ENCODE peak calls at places on chromosomes 1 and 21, in four cellular contexts. N is A549, G is K562, Q is HepG2. U is an unnamed sample.

GRCh38 chr1:244989813-244990212 is 125.5 kb upstream of the HNRNPU start:
- DNase-seq in N (peak; percentile 37), G (no peak), Q (no peak), U (peak; percentile 35)

GRCh38 chr1:109904105-109904817 is 6.4 kb upstream of the CSF1 start:
- DNase-seq in N (no peak), G (no peak), Q (peak; percentile 31), U (no peak)

GRCh38 chr21:45998871-45999580 is 17.5 kb downstream of the COL6A1 start:
- DNase-seq in N (no peak), G (no peak), Q (no peak), U (no peak)

GRCh38 chr1:150234647-150235435 is 1.1 kb downstream of the ANP32E start:
- DNase-seq in N (peak; percentile 79), G (peak; percentile 86), Q (peak; percentile 51), U (no peak)

GRCh38 chr1:151537112-151537511 is 3.0 kb upstream of the TUFT1 start:
- DNase-seq in N (peak; percentile 90), G (no peak), Q (no peak), U (no peak)

GRCh38 chr1:240122639-240123604 is 31.2 kb downstream of the FMN2 start:
- DNase-seq in N (no peak), G (no peak), Q (peak; percentile 1), U (no peak)

GRCh38 chr1:210817385-210818275 is 316.3 kb downstream of the KCNH1 start:
- DNase-seq in N (no peak), G (no peak), Q (no peak), U (no peak)

GRCh38 chr1:232033285-232033684 is 406.7 kb downstream of the DISC1 start:
- DNase-seq in N (no peak), G (no peak), Q (no peak), U (no peak)

GRCh38 chr1:228363686-228364067 is 43.0 kb downstream of the TRIM11 start:
- DNase-seq in N (no peak), G (no peak), Q (no peak), U (no peak)

GRCh38 chr1:54791880-54792522 is 9.1 kb downstream of the TTC22 start:
- DNase-seq in N (peak; percentile 55), G (peak; percentile 82), Q (peak; percentile 65), U (peak; percentile 20)

GRCh38 chr1:192984058-192984457 is 75.1 kb downstream of the UCHL5 start:
- DNase-seq in N (no peak), G (no peak), Q (no peak), U (no peak)

GRCh38 chr1:168112673-168113305 is 23.9 kb downstream of the GPR161 start:
- DNase-seq in N (peak; percentile 39), G (no peak), Q (no peak), U (peak; percentile 73)

GRCh38 chr1:2269922-2270259 is 41.8 kb downstream of the SKI start:
- DNase-seq in N (no peak), G (no peak), Q (no peak), U (no peak)

GRCh38 chr1:169024800-169025253 is 81.7 kb upstream of the ATP1B1 start:
- DNase-seq in N (no peak), G (no peak), Q (no peak), U (no peak)

GRCh38 chr1:229132706-229133105 is 138.2 kb upstream of the RAB4A start:
- DNase-seq in N (no peak), G (no peak), Q (no peak), U (no peak)

DNA sequence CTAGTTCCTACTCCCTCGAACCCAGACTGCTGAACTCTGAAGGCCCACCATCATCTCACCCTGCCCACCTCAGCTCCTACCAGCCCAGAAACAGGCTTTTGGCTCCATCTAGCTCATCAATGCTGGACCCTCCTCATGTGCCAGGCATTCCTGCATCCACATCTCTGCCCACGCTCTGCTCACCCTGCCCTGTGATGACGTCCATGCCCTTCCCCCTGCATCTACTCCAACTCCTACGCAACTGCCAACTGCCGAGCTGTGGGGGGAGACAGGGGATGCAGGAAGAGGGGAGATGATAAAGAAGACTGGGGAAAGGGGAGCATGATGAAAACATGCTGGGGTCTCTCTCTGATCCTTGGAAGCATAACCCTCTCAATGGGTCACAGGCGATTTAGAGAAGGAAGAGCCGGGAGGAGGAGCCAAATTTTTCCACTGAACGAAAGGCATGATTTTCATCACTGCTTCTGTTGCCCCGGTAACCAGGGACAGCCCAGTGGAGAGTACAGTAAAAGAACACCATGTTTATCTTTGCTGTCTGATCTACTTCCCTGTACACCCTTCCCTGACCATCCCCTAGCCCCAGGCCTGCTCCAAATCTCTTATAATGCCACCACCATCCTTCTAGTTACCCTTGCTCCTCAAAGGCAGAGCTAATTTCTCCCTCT is 44.3 kb downstream of the CD34 start:
- DNase-seq in N (peak; percentile 25), G (no peak), Q (no peak), U (no peak)
- TF ChIP-seq MAX in N (no peak), G (no peak), Q (no peak), U (no peak)

DNA sequence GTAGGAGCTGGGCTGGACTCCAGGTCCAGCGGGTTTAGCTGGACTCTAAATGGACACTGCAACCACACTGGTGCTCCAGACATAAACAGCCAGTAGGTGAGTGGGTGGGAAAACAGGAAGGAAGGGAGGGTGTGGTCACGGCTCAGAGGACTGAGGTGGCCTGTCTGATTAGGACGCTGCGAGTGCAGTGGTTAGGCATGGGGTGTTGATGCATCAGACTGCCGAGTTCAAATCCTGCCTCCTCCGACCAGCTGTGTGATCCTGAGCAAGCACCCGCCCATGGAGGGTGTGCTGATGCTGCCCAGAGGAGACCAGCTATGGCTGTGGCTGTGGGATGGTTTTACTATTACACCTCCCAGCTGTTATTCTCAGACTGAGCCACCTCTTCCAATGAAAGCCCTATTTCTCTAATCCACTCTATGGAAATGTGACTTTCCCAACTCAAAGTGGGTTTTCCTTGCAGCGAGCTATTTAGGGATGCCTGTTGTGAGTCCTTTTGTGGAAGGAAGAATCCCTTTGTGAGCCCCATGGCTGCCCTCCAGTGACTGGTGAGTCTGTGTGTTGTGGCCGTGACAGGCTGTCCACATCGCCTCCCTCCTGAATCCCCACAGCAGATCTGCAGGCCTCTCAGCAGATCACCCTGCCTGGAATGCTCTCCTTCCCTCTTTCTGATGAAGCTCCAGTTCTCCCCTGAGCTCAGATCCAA is 56.6 kb upstream of the EDN2 start:
- DNase-seq in N (no peak), G (peak; percentile 77), Q (no peak), U (no peak)
- TF ChIP-seq JUN in N (no peak), G (no peak), Q (no peak), U (no peak)

GRCh38 chr1:24020470-24020869 is 40.3 kb upstream of the SRSF10 start:
- DNase-seq in N (no peak), G (peak; percentile 9), Q (no peak), U (no peak)

GRCh38 chr1:24020032-24020431 is 39.9 kb upstream of the SRSF10 start:
- DNase-seq in N (no peak), G (peak; percentile 1), Q (no peak), U (no peak)

GRCh38 chr1:24022611-24023359 is 42.7 kb upstream of the SRSF10 start:
- DNase-seq in N (peak; percentile 74), G (peak; percentile 19), Q (peak; percentile 85), U (no peak)

GRCh38 chr1:24018611-24019580 is 38.8 kb upstream of the SRSF10 start:
- DNase-seq in N (peak; percentile 98), G (peak; percentile 77), Q (peak; percentile 98), U (peak; percentile 100)

GRCh38 chr1:24021403-24022266 is 41.5 kb upstream of the SRSF10 start:
- DNase-seq in N (no peak), G (peak; percentile 18), Q (peak; percentile 99), U (no peak)
- TF ChIP-seq MYC in N (no peak), G (no peak), Q (peak; percentile 61), U (no peak)

GRCh38 chr1:172417552-172417951 is 2.9 kb upstream of the C1orf105 start:
- DNase-seq in N (no peak), G (no peak), Q (no peak), U (no peak)
- TF ChIP-seq MAX in N (no peak), G (no peak), Q (no peak), U (no peak)

GRCh38 chr1:48916121-48917069 is 139.7 kb upstream of the BEND5 start:
- DNase-seq in N (peak; percentile 71), G (no peak), Q (peak; percentile 29), U (peak; percentile 9)
- TF ChIP-seq JUN in N (no peak), G (no peak), Q (no peak), U (no peak)

DNA sequence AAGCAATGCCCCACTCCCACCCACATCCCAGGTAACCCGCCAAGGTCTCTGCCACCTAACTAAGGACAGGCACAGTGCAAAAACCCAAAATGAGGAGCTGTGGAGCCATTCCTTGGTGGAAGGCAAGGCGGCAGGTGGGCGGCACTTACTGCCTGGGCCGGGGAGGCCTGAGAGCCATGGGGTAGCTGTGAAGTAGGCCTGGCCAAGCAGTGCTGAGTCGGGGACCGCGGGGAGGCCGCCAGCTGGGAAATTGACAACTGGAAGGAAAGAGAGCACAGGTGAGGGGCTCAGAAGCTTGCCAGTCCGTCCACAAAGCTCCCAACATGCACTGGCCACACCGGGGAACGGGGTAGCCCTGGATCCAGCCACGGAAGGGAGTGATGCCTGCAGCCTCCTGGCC is 85.3 kb downstream of the NPHP4 start:
- DNase-seq in N (no peak), G (no peak), Q (no peak), U (no peak)
- TF ChIP-seq MYC in N (no peak), G (no peak), Q (no peak), U (no peak)

GRCh38 chr1:70331962-70332361 is 22.6 kb downstream of the ANKRD13C start:
- DNase-seq in N (no peak), G (no peak), Q (no peak), U (no peak)
- TF ChIP-seq MAX in N (no peak), G (no peak), Q (no peak), U (no peak)

GRCh38 chr1:234497589-234497988 is 18.6 kb upstream of the TARBP1 start:
- DNase-seq in N (no peak), G (no peak), Q (no peak), U (no peak)

GRCh38 chr1:234494049-234494448 is 15.1 kb upstream of the TARBP1 start:
- DNase-seq in N (no peak), G (no peak), Q (no peak), U (no peak)

GRCh38 chr1:234499119-234500039 is 20.4 kb upstream of the TARBP1 start:
- DNase-seq in N (peak; percentile 87), G (peak; percentile 90), Q (peak; percentile 65), U (peak; percentile 84)

GRCh38 chr1:234498448-234499118 is 19.6 kb upstream of the TARBP1 start:
- DNase-seq in N (no peak), G (no peak), Q (no peak), U (no peak)

GRCh38 chr1:234495231-234495990 is 16.4 kb upstream of the TARBP1 start:
- DNase-seq in N (peak; percentile 83), G (no peak), Q (no peak), U (no peak)
- TF ChIP-seq JUN in N (no peak), G (no peak), Q (no peak), U (no peak)

U was measured in endothelial cell of umbilical vein.